ENCODE peak calls at places on chromosomes 2 and 18, in five cellular contexts. T is fibroblast of the aortic adventitia, I is fibroblast of lung, X is mammary epithelial cell, W is suprapubic skin. J is an unnamed sample.

GRCh38 chr2:75055820-75056675 is 97.6 kb downstream of the POLE4 start:
- DNase-seq in W (no peak), X (no peak), I (peak; percentile 95), T (peak; percentile 51), J (no peak)

GRCh38 chr2:129193961-129194360 is 785.5 kb upstream of the RAB6C start:
- DNase-seq in X (no peak), W (no peak), T (no peak), I (no peak), J (no peak)

GRCh38 chr2:66553370-66553769 is 118.4 kb downstream of the MEIS1 start:
- DNase-seq in T (no peak), W (no peak), X (no peak), I (no peak), J (no peak)

GRCh38 chr2:3171564-3172264 is 205.9 kb downstream of the EIPR1 start:
- DNase-seq in I (no peak), W (peak; percentile 57), X (no peak), T (no peak), J (peak; percentile 28)

GRCh38 chr2:24818721-24819167 is 25.5 kb downstream of the CENPO start:
- DNase-seq in T (peak; percentile 48), W (no peak), I (peak; percentile 73), X (no peak), J (peak; percentile 14)

GRCh38 chr2:101111917-101112771 is 39.0 kb downstream of the TBC1D8 start:
- DNase-seq in W (no peak), X (no peak), I (peak; percentile 16), T (peak; percentile 85), J (no peak)

GRCh38 chr2:216315817-216316603 is 56.3 kb downstream of the MARCHF4 start:
- DNase-seq in I (peak; percentile 78), W (no peak), X (peak; percentile 71), T (peak; percentile 63), J (no peak)

GRCh38 chr18:46462523-46462922 is 194.5 kb downstream of the LOXHD1 start:
- DNase-seq in T (no peak), I (no peak), X (no peak), W (no peak), J (no peak)

GRCh38 chr2:15941483-15941853 is 1.1 kb downstream of the MYCN start:
- DNase-seq in X (peak; percentile 16), W (no peak), I (no peak), T (no peak), J (peak; percentile 54)

GRCh38 chr2:2919574-2920365 is 457.8 kb downstream of the EIPR1 start:
- DNase-seq in T (no peak), W (no peak), I (no peak), X (no peak), J (no peak)

GRCh38 chr2:61193670-61194561 is 31.9 kb downstream of the C2orf74 start:
- DNase-seq in W (no peak), I (no peak), T (no peak), X (peak; percentile 31), J (no peak)

GRCh38 chr2:74261204-74261864 is 62.9 kb downstream of the MTHFD2 start:
- DNase-seq in I (peak; percentile 9), T (peak; percentile 28), X (peak; percentile 28), W (no peak), J (no peak)

GRCh38 chr18:35231052-35231451 is 9.8 kb upstream of the ZNF397 start:
- DNase-seq in X (peak; percentile 46), T (peak; percentile 78), I (peak; percentile 45), W (peak; percentile 86), J (peak; percentile 84)

GRCh38 chr18:58660915-58661314 is 10.3 kb upstream of the MALT1 start:
- DNase-seq in I (no peak), T (no peak), W (no peak), X (no peak), J (no peak)

GRCh38 chr18:59672125-59672769 is 25.0 kb downstream of the CCBE1 start:
- DNase-seq in I (peak; percentile 70), W (no peak), X (peak; percentile 57), T (peak; percentile 68), J (no peak)

GRCh38 chr2:176096243-176096985 is 3.2 kb upstream of the HOXD12 start:
- DNase-seq in X (no peak), W (no peak), I (no peak), T (peak; percentile 29), J (no peak)

GRCh38 chr2:75025633-75026380 is 67.4 kb downstream of the POLE4 start:
- DNase-seq in I (peak; percentile 48), W (no peak), X (no peak), T (no peak), J (no peak)

GRCh38 chr2:148303166-148303565 is 282.3 kb downstream of the MBD5 start:
- DNase-seq in T (no peak), I (peak; percentile 15), X (no peak), W (no peak), J (no peak)

GRCh38 chr2:6824962-6825361 is 40.7 kb downstream of the CMPK2 start:
- DNase-seq in I (peak; percentile 80), T (peak; percentile 61), X (peak; percentile 5), W (no peak), J (no peak)

GRCh38 chr18:76565238-76566173 is 70.5 kb upstream of the ZNF516 start:
- DNase-seq in X (peak; percentile 92), T (peak; percentile 97), I (peak; percentile 95), W (peak; percentile 88), J (no peak)

GRCh38 chr2:219000569-219000960 is 7.3 kb upstream of the CRYBA2 start:
- DNase-seq in W (no peak), X (no peak), I (no peak), T (no peak), J (no peak)

GRCh38 chr2:3487931-3488554 is 31.3 kb downstream of the ADI1 start:
- DNase-seq in T (no peak), X (no peak), I (no peak), W (peak; percentile 73), J (no peak)

GRCh38 chr2:66095820-66096219 is 339.1 kb upstream of the MEIS1 start:
- DNase-seq in T (no peak), I (no peak), W (no peak), X (no peak), J (no peak)

GRCh38 chr2:119487434-119488244 is 36.6 kb downstream of the SCTR start:
- DNase-seq in I (no peak), T (no peak), W (peak; percentile 56), X (no peak), J (no peak)

GRCh38 chr18:23631746-23632145 is 31.0 kb downstream of the ANKRD29 start:
- DNase-seq in W (no peak), X (peak; percentile 86), I (no peak), T (no peak), J (no peak)

GRCh38 chr2:135985826-135986393 is 484 bp upstream of the DARS1 start:
- DNase-seq in T (no peak), I (no peak), X (no peak), W (no peak), J (no peak)

GRCh38 chr2:150783015-150783414 is 295.5 kb upstream of the RND3 start:
- DNase-seq in I (no peak), W (no peak), T (peak; percentile 55), X (no peak), J (no peak)

GRCh38 chr2:95314598-95314963 is 17.4 kb downstream of the KCNIP3 start:
- DNase-seq in W (no peak), X (no peak), I (no peak), T (no peak), J (no peak)

GRCh38 chr2:72722492-72723090 is 103.2 kb downstream of the EXOC6B start:
- DNase-seq in W (no peak), T (peak; percentile 63), I (peak; percentile 75), X (no peak), J (no peak)

GRCh38 chr2:139099721-139100120 is 319.5 kb upstream of the NXPH2 start:
- DNase-seq in W (no peak), T (no peak), I (peak; percentile 43), X (no peak), J (no peak)

GRCh38 chr2:30262716-30263309 is 31.5 kb downstream of the LBH start:
- DNase-seq in X (no peak), W (no peak), I (no peak), T (no peak), J (no peak)

GRCh38 chr18:7393080-7393479 is 162.2 kb downstream of the LRRC30 start:
- DNase-seq in X (no peak), T (no peak), I (no peak), W (no peak), J (no peak)

GRCh38 chr18:62784338-62784965 is 69.1 kb downstream of the PHLPP1 start:
- DNase-seq in I (peak; percentile 60), X (no peak), W (no peak), T (peak; percentile 14), J (no peak)

DNA sequence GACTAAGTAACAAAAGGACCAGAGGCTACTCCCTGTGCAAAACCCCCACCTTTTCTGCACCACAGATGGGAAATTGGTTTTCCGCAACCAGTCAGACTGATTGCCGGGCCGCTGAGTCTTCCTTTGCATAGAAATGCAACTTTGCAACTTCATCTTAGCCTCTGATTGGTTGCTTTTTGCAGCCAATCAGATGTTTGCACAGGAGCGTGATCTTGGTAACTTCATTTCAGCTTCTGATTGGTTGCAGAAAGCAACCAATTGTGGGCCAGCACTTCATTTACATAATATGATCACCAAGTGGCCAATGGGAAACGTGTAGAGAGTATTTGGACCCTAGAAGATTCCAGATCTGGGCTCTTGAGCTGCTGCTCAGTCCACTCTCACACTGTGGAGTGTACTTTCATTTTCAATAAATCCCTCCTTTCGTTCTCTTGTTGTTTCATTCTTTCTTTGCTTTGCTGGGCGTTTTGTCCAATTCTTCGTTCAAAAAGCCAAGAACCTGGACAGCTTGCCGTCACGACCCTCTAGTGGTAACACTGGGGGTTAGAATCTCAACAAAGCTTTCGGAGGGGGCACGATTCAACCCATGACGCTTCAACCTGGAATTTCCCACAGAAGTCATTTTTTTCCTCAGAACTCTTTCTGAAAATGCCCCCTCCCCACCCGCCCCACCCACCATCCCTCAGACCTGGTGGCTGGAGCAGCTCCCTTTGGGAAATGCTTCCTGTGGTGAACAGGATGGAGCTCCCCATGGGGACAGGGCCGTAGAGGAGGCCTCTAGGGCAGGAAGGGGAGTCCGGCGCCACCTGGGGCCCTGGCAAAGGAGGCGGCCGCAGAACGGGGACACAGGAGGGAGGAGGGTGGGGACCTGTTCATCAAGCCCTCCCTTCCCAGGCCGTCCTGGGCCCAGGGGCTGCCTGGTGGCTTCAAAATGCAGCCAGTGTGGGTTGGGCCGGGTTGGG is 31.8 kb upstream of the KCNF1 start:
- DNase-seq in I (no peak), W (peak; percentile 65), T (no peak), X (no peak), J (no peak)
- TF ChIP-seq CTCF in I (no peak), W (no peak), T (peak; percentile 6), X (no peak), J (no peak)

GRCh38 chr18:69790649-69791048 is 157.0 kb downstream of the CD226 start:
- DNase-seq in I (no peak), T (no peak), W (no peak), X (no peak), J (no peak)
- H3K4me3 ChIP-seq in I (no peak overlapping the region), T (no peak overlapping the region), W (no peak overlapping the region), X (no peak overlapping the region), J (no peak overlapping the region)

GRCh38 chr18:56130481-56130880 is 507.9 kb downstream of the TXNL1 start:
- DNase-seq in W (no peak), T (no peak), I (no peak), X (no peak), J (no peak)
- TF ChIP-seq CTCF in W (no peak), T (no peak), I (no peak), X (no peak), J (no peak)

DNA sequence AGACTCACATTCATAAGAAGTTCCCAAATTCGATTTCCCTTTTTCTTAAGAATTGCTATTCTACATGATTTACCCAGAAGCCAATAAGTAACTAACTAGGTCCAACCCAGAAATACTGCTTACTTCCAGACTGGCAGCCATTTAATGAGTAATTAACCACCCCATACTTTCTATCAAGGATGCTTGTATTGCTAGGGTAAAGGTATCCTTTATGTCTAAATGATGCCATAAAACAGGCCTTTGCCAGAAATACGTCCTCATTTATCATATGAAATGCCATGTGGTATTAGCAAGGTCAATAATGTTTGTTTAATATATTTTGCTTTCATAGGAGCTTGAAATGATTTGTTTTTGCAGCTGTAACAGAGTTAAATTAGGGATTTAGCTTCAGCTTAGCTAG is 56.1 kb downstream of the PLEKHM3 start:
- DNase-seq in W (no peak), X (no peak), T (no peak), I (no peak), J (no peak)
- H3K4me3 ChIP-seq in W (no peak overlapping the region), X (no peak overlapping the region), T (no peak overlapping the region), I (no peak overlapping the region), J (no peak overlapping the region)